ENCODE peak calls at places on chromosomes 6 and 20, in four cellular contexts. J is HT1080; K is astrocyte of the spinal cord; Q is stimulated activated CD4-positive, alpha-beta T cell treated with anti-CD3 and anti-CD28 coated beads, Interleukin-15, amount 100 ng/mL, for 1 hour. P is an unnamed sample.
A peak's percentile ranks its signal among the peaks of the same experiment; 100 is the strongest.

GRCh38 chr6:96990462-96990861 is 65.9 kb downstream of the KLHL32 start:
- DNase-seq in J (no peak), K (no peak), Q (no peak), P (no peak)

GRCh38 chr20:33370296-33370695 is 31.0 kb downstream of the CDK5RAP1 start:
- DNase-seq in J (peak; percentile 75), Q (peak; percentile 46), K (no peak), P (no peak)

GRCh38 chr20:34222208-34222607 is 19.0 kb upstream of the ASIP start:
- DNase-seq in J (peak; percentile 83), K (peak; percentile 93), Q (no peak), P (peak; percentile 30)

GRCh38 chr6:37190159-37190535 is 20.2 kb downstream of the PIM1 start:
- DNase-seq in K (no peak), Q (no peak), J (no peak), P (no peak)

GRCh38 chr20:16801919-16802651 is 53.9 kb downstream of the OTOR start:
- DNase-seq in K (peak; percentile 58), Q (no peak), J (peak; percentile 41), P (peak; percentile 58)

GRCh38 chr6:85192186-85192585 is 257.7 kb upstream of the NT5E start:
- DNase-seq in Q (no peak), J (peak; percentile 60), K (peak; percentile 44), P (no peak)

GRCh38 chr20:37235065-37235464 is 26.5 kb downstream of the GHRH start:
- DNase-seq in Q (no peak), J (no peak), K (no peak), P (no peak)

GRCh38 chr6:90583179-90583578 is 3.7 kb downstream of the MAP3K7 start:
- DNase-seq in J (no peak), Q (no peak), K (no peak), P (no peak)

GRCh38 chr20:9359561-9360308 is 154.7 kb upstream of the LAMP5 start:
- DNase-seq in K (peak; percentile 79), J (peak; percentile 60), Q (no peak), P (peak; percentile 64)

GRCh38 chr6:107069631-107070548 is 41.9 kb downstream of the MTRES1 start:
- DNase-seq in J (no peak), Q (no peak), K (no peak), P (no peak)

GRCh38 chr6:90846824-90847223 is 260.0 kb upstream of the MAP3K7 start:
- DNase-seq in K (no peak), J (peak; percentile 59), Q (no peak), P (peak; percentile 25)

GRCh38 chr6:15358579-15359327 is 112.9 kb downstream of the JARID2 start:
- DNase-seq in Q (no peak), K (peak; percentile 63), J (no peak), P (peak; percentile 76)

GRCh38 chr6:76612818-76613452 is 540.5 kb upstream of the IMPG1 start:
- DNase-seq in J (no peak), K (no peak), Q (no peak), P (no peak)

GRCh38 chr6:26043389-26044139 is 43.7 kb upstream of the HFE start:
- DNase-seq in K (peak; percentile 99), Q (peak; percentile 38), J (peak; percentile 96), P (peak; percentile 96)

GRCh38 chr20:57964011-57964862 is 254.4 kb upstream of the PMEPA1 start:
- DNase-seq in K (peak; percentile 16), J (peak; percentile 17), Q (no peak), P (no peak)

GRCh38 chr6:166541876-166542579 is 44.5 kb downstream of the RAMACL start:
- DNase-seq in K (no peak), J (no peak), Q (no peak), P (no peak)

GRCh38 chr20:29297411-29298270 is 1959.8 kb upstream of the DEFB115 start:
- DNase-seq in Q (no peak), J (no peak), K (no peak), P (no peak)

GRCh38 chr6:137218473-137218916 is 690 bp downstream of the IFNGR1 start:
- DNase-seq in K (peak; percentile 57), Q (no peak), J (peak; percentile 26), P (peak; percentile 93)

GRCh38 chr6:71139249-71139648 is 149.4 kb upstream of the OGFRL1 start:
- DNase-seq in Q (no peak), J (peak; percentile 89), K (peak; percentile 73), P (no peak)

GRCh38 chr6:127463056-127463455 is 3.9 kb upstream of the KIAA0408 start:
- DNase-seq in J (no peak), Q (no peak), K (no peak), P (no peak)

GRCh38 chr6:79869184-79869583 is 78.2 kb downstream of the ELOVL4 start:
- DNase-seq in Q (no peak), K (no peak), J (no peak), P (no peak)

GRCh38 chr20:11564491-11564890 is 353.2 kb upstream of the BTBD3 start:
- DNase-seq in J (no peak), Q (no peak), K (no peak), P (no peak)

GRCh38 chr6:45422541-45423110 is 44.9 kb upstream of the SUPT3H start:
- DNase-seq in J (no peak), K (no peak), Q (peak; percentile 25), P (no peak)

GRCh38 chr20:11906626-11907480 is 10.8 kb upstream of the BTBD3 start:
- DNase-seq in Q (no peak), K (peak; percentile 30), J (no peak), P (no peak)

GRCh38 chr6:24640166-24640565 is 5.8 kb downstream of the KIAA0319 start:
- DNase-seq in Q (no peak), K (no peak), J (no peak), P (peak; percentile 95)

GRCh38 chr20:34564810-34565209 is 6.3 kb downstream of the MAP1LC3A start:
- DNase-seq in Q (no peak), K (no peak), J (no peak), P (no peak)

GRCh38 chr20:51958636-51959542 is 156.6 kb upstream of the SALL4 start:
- DNase-seq in K (peak; percentile 52), J (no peak), Q (no peak), P (no peak)

GRCh38 chr6:80333342-80333741 is 226.9 kb downstream of the BCKDHB start:
- DNase-seq in J (no peak), Q (no peak), K (no peak), P (no peak)

GRCh38 chr20:36344517-36345132 is 38.5 kb downstream of the DLGAP4 start:
- DNase-seq in K (peak; percentile 51), Q (no peak), J (no peak), P (peak; percentile 85)

GRCh38 chr6:89144358-89145041 is 1.4 kb upstream of the PM20D2 start:
- DNase-seq in Q (no peak), K (no peak), J (no peak), P (no peak)

GRCh38 chr6:47536816-47537401 is 59.3 kb downstream of the CD2AP start:
- DNase-seq in J (no peak), Q (no peak), K (no peak), P (no peak)

GRCh38 chr6:90199900-90200299 is 96.7 kb downstream of the BACH2 start:
- DNase-seq in K (no peak), Q (no peak), J (no peak), P (no peak)

GRCh38 chr6:108612852-108613251 is 52.1 kb downstream of the FOXO3 start:
- DNase-seq in J (no peak), K (no peak), Q (no peak), P (no peak)

GRCh38 chr6:87393026-87393622 is 14.6 kb upstream of the CFAP206 start:
- DNase-seq in K (peak; percentile 73), Q (no peak), J (peak; percentile 62), P (peak; percentile 82)

GRCh38 chr6:119190176-119190575 is 111.7 kb upstream of the FAM184A start:
- DNase-seq in Q (no peak), J (no peak), K (no peak), P (no peak)

GRCh38 chr20:43916875-43917371 is 2.3 kb downstream of the TOX2 start:
- DNase-seq in J (peak; percentile 53), K (peak; percentile 16), Q (no peak), P (no peak)

GRCh38 chr6:156719395-156719719 is 57.8 kb upstream of the ARID1B start:
- DNase-seq in Q (no peak), J (no peak), K (peak; percentile 11), P (no peak)

GRCh38 chr6:134258849-134259306 is 59.0 kb downstream of the SGK1 start:
- DNase-seq in K (no peak), J (no peak), Q (no peak), P (no peak)

GRCh38 chr6:163741743-163742363 is 327.3 kb downstream of the QKI start:
- DNase-seq in Q (no peak), J (no peak), K (no peak), P (no peak)

GRCh38 chr6:14001329-14002012 is 76.7 kb downstream of the RNF182 start:
- DNase-seq in J (peak; percentile 100), K (peak; percentile 99), Q (no peak), P (peak; percentile 61)

P was measured in trophoblast cell.